ENCODE peak calls at places on chromosomes 3 and 15, in six cellular contexts. One of them, this sample, is unnamed.

GRCh38 chr3:67083277-67083676 is 85.2 kb downstream of the KBTBD8 start:
- DNase-seq in CD8-positive, alpha-beta memory T cell: no peak
- DNase-seq in DND-41: peak; percentile 76
- DNase-seq in lower lobe of right lung: no peak
- DNase-seq in mesenchymal stem cell: no peak
- DNase-seq in mucosa of descending colon: peak; percentile 4
- DNase-seq in this sample: peak; percentile 75

GRCh38 chr3:46662771-46663551 is 30.5 kb downstream of the ALS2CL start:
- DNase-seq in CD8-positive, alpha-beta memory T cell: no peak
- DNase-seq in DND-41: peak; percentile 2
- DNase-seq in lower lobe of right lung: peak; percentile 25
- DNase-seq in mesenchymal stem cell: peak; percentile 52
- DNase-seq in mucosa of descending colon: no peak
- DNase-seq in this sample: no peak

GRCh38 chr3:142897807-142898206 is 8.9 kb upstream of the PCOLCE2 start:
- DNase-seq in CD8-positive, alpha-beta memory T cell: no peak
- DNase-seq in DND-41: no peak
- DNase-seq in lower lobe of right lung: no peak
- DNase-seq in mesenchymal stem cell: no peak
- DNase-seq in mucosa of descending colon: no peak
- DNase-seq in this sample: no peak

GRCh38 chr15:32794973-32795372 is 77.2 kb downstream of the GREM1 start:
- DNase-seq in CD8-positive, alpha-beta memory T cell: no peak
- DNase-seq in DND-41: no peak
- DNase-seq in lower lobe of right lung: no peak
- DNase-seq in mesenchymal stem cell: no peak
- DNase-seq in mucosa of descending colon: no peak
- DNase-seq in this sample: no peak

GRCh38 chr15:99211926-99212325 is 37.5 kb downstream of the TTC23 start:
- DNase-seq in CD8-positive, alpha-beta memory T cell: no peak
- DNase-seq in DND-41: no peak
- DNase-seq in lower lobe of right lung: no peak
- DNase-seq in mesenchymal stem cell: peak; percentile 94
- DNase-seq in mucosa of descending colon: no peak
- DNase-seq in this sample: no peak

GRCh38 chr3:140942221-140943104 is 827 bp downstream of the SLC25A36 start:
- DNase-seq in CD8-positive, alpha-beta memory T cell: peak; percentile 17
- DNase-seq in DND-41: peak; percentile 49
- DNase-seq in lower lobe of right lung: peak; percentile 76
- DNase-seq in mesenchymal stem cell: peak; percentile 77
- DNase-seq in mucosa of descending colon: peak; percentile 66
- DNase-seq in this sample: peak; percentile 60

GRCh38 chr3:171967137-171967783 is 72.1 kb upstream of the FNDC3B start:
- DNase-seq in CD8-positive, alpha-beta memory T cell: no peak
- DNase-seq in DND-41: no peak
- DNase-seq in lower lobe of right lung: no peak
- DNase-seq in mesenchymal stem cell: peak; percentile 98
- DNase-seq in mucosa of descending colon: no peak
- DNase-seq in this sample: no peak

GRCh38 chr3:107064445-107065060 is 312.7 kb upstream of the CCDC54 start:
- DNase-seq in CD8-positive, alpha-beta memory T cell: peak; percentile 6
- DNase-seq in DND-41: peak; percentile 85
- DNase-seq in lower lobe of right lung: no peak
- DNase-seq in mesenchymal stem cell: peak; percentile 75
- DNase-seq in mucosa of descending colon: peak; percentile 77
- DNase-seq in this sample: peak; percentile 42

GRCh38 chr3:197554196-197554561 is 1.6 kb downstream of the BDH1 start:
- DNase-seq in CD8-positive, alpha-beta memory T cell: no peak
- DNase-seq in DND-41: no peak
- DNase-seq in lower lobe of right lung: no peak
- DNase-seq in mesenchymal stem cell: no peak
- DNase-seq in mucosa of descending colon: no peak
- DNase-seq in this sample: no peak

GRCh38 chr15:70251246-70251990 is 153.7 kb upstream of the TLE3 start:
- DNase-seq in CD8-positive, alpha-beta memory T cell: no peak
- DNase-seq in DND-41: no peak
- DNase-seq in lower lobe of right lung: no peak
- DNase-seq in mesenchymal stem cell: no peak
- DNase-seq in mucosa of descending colon: no peak
- DNase-seq in this sample: no peak

GRCh38 chr3:100216713-100217112 is 44.1 kb upstream of the TBC1D23 start:
- DNase-seq in CD8-positive, alpha-beta memory T cell: no peak
- DNase-seq in DND-41: no peak
- DNase-seq in lower lobe of right lung: no peak
- DNase-seq in mesenchymal stem cell: peak; percentile 37
- DNase-seq in mucosa of descending colon: no peak
- DNase-seq in this sample: no peak

GRCh38 chr3:144523396-144523795 is 551.8 kb downstream of the DIPK2A start:
- DNase-seq in CD8-positive, alpha-beta memory T cell: no peak
- DNase-seq in DND-41: no peak
- DNase-seq in lower lobe of right lung: no peak
- DNase-seq in mesenchymal stem cell: no peak
- DNase-seq in mucosa of descending colon: no peak
- DNase-seq in this sample: no peak

GRCh38 chr15:67176195-67176971 is 78.1 kb downstream of the AAGAB start:
- DNase-seq in CD8-positive, alpha-beta memory T cell: no peak
- DNase-seq in DND-41: no peak
- DNase-seq in lower lobe of right lung: peak; percentile 70
- DNase-seq in mesenchymal stem cell: peak; percentile 26
- DNase-seq in mucosa of descending colon: no peak
- DNase-seq in this sample: no peak

GRCh38 chr15:73969151-73969759 is 22.8 kb downstream of the STOML1 start:
- DNase-seq in CD8-positive, alpha-beta memory T cell: no peak
- DNase-seq in DND-41: no peak
- DNase-seq in lower lobe of right lung: no peak
- DNase-seq in mesenchymal stem cell: no peak
- DNase-seq in mucosa of descending colon: no peak
- DNase-seq in this sample: no peak

GRCh38 chr3:171385086-171385485 is 75.1 kb downstream of the TNIK start:
- DNase-seq in CD8-positive, alpha-beta memory T cell: no peak
- DNase-seq in DND-41: no peak
- DNase-seq in lower lobe of right lung: no peak
- DNase-seq in mesenchymal stem cell: no peak
- DNase-seq in mucosa of descending colon: no peak
- DNase-seq in this sample: no peak

GRCh38 chr3:127159547-127159946 is 33.4 kb upstream of the PRR23E start:
- DNase-seq in CD8-positive, alpha-beta memory T cell: no peak
- DNase-seq in DND-41: no peak
- DNase-seq in lower lobe of right lung: no peak
- DNase-seq in mesenchymal stem cell: no peak
- DNase-seq in mucosa of descending colon: no peak
- DNase-seq in this sample: no peak

GRCh38 chr15:90412356-90413194 is 24.5 kb downstream of the IQGAP1 start:
- DNase-seq in CD8-positive, alpha-beta memory T cell: no peak
- DNase-seq in DND-41: no peak
- DNase-seq in lower lobe of right lung: peak; percentile 63
- DNase-seq in mesenchymal stem cell: peak; percentile 89
- DNase-seq in mucosa of descending colon: peak; percentile 78
- DNase-seq in this sample: no peak

GRCh38 chr15:66778314-66778665 is 76.3 kb downstream of the SMAD6 start:
- DNase-seq in CD8-positive, alpha-beta memory T cell: no peak
- DNase-seq in DND-41: no peak
- DNase-seq in lower lobe of right lung: no peak
- DNase-seq in mesenchymal stem cell: no peak
- DNase-seq in mucosa of descending colon: no peak
- DNase-seq in this sample: no peak

GRCh38 chr3:146469206-146470017 is at the start of gene PLSCR2:
- DNase-seq in CD8-positive, alpha-beta memory T cell: peak; percentile 41
- DNase-seq in DND-41: no peak
- DNase-seq in lower lobe of right lung: peak; percentile 85
- DNase-seq in mesenchymal stem cell: no peak
- DNase-seq in mucosa of descending colon: peak; percentile 84
- DNase-seq in this sample: peak; percentile 56

GRCh38 chr15:64006642-64007041 is 39.6 kb downstream of the DAPK2 start:
- DNase-seq in CD8-positive, alpha-beta memory T cell: no peak
- DNase-seq in DND-41: no peak
- DNase-seq in lower lobe of right lung: no peak
- DNase-seq in mesenchymal stem cell: no peak
- DNase-seq in mucosa of descending colon: peak; percentile 60
- DNase-seq in this sample: no peak

GRCh38 chr3:53195602-53196574 is 34.9 kb downstream of the PRKCD start:
- DNase-seq in CD8-positive, alpha-beta memory T cell: peak; percentile 44
- DNase-seq in DND-41: peak; percentile 51
- DNase-seq in lower lobe of right lung: peak; percentile 75
- DNase-seq in mesenchymal stem cell: peak; percentile 46
- DNase-seq in mucosa of descending colon: peak; percentile 57
- DNase-seq in this sample: peak; percentile 59

GRCh38 chr3:158509891-158510290 is 61.1 kb upstream of the MLF1 start:
- DNase-seq in CD8-positive, alpha-beta memory T cell: no peak
- DNase-seq in DND-41: no peak
- DNase-seq in lower lobe of right lung: no peak
- DNase-seq in mesenchymal stem cell: no peak
- DNase-seq in mucosa of descending colon: no peak
- DNase-seq in this sample: no peak

GRCh38 chr3:126197343-126197742 is 17.0 kb upstream of the ALDH1L1 start:
- DNase-seq in CD8-positive, alpha-beta memory T cell: no peak
- DNase-seq in DND-41: no peak
- DNase-seq in lower lobe of right lung: no peak
- DNase-seq in mesenchymal stem cell: no peak
- DNase-seq in mucosa of descending colon: no peak
- DNase-seq in this sample: no peak

GRCh38 chr3:126054870-126055269 is 29.1 kb downstream of the SLC41A3 start:
- DNase-seq in CD8-positive, alpha-beta memory T cell: no peak
- DNase-seq in DND-41: no peak
- DNase-seq in lower lobe of right lung: no peak
- DNase-seq in mesenchymal stem cell: no peak
- DNase-seq in mucosa of descending colon: no peak
- DNase-seq in this sample: no peak

GRCh38 chr3:32493437-32494414 is 8.9 kb downstream of the CMTM6 start:
- DNase-seq in CD8-positive, alpha-beta memory T cell: no peak
- DNase-seq in DND-41: no peak
- DNase-seq in lower lobe of right lung: no peak
- DNase-seq in mesenchymal stem cell: peak; percentile 76
- DNase-seq in mucosa of descending colon: no peak
- DNase-seq in this sample: no peak

GRCh38 chr15:64282701-64283100 is 73.3 kb downstream of the CSNK1G1 start:
- DNase-seq in CD8-positive, alpha-beta memory T cell: no peak
- DNase-seq in DND-41: no peak
- DNase-seq in lower lobe of right lung: no peak
- DNase-seq in mesenchymal stem cell: no peak
- DNase-seq in mucosa of descending colon: no peak
- DNase-seq in this sample: no peak

GRCh38 chr3:44240061-44240460 is 1.6 kb upstream of the TOPAZ1 start:
- DNase-seq in CD8-positive, alpha-beta memory T cell: no peak
- DNase-seq in DND-41: no peak
- DNase-seq in lower lobe of right lung: no peak
- DNase-seq in mesenchymal stem cell: no peak
- DNase-seq in mucosa of descending colon: no peak
- DNase-seq in this sample: no peak

GRCh38 chr15:57592426-57592825 is 722 bp downstream of the MYZAP start:
- DNase-seq in CD8-positive, alpha-beta memory T cell: no peak
- DNase-seq in DND-41: no peak
- DNase-seq in lower lobe of right lung: no peak
- DNase-seq in mesenchymal stem cell: no peak
- DNase-seq in mucosa of descending colon: no peak
- DNase-seq in this sample: no peak

GRCh38 chr15:57589276-57590073 is 2.2 kb upstream of the MYZAP start:
- DNase-seq in CD8-positive, alpha-beta memory T cell: no peak
- DNase-seq in DND-41: no peak
- DNase-seq in lower lobe of right lung: no peak
- DNase-seq in mesenchymal stem cell: no peak
- DNase-seq in mucosa of descending colon: no peak
- DNase-seq in this sample: no peak

GRCh38 chr15:57592836-57593420 is 1.2 kb downstream of the MYZAP start:
- DNase-seq in CD8-positive, alpha-beta memory T cell: no peak
- DNase-seq in DND-41: no peak
- DNase-seq in lower lobe of right lung: no peak
- DNase-seq in mesenchymal stem cell: no peak
- DNase-seq in mucosa of descending colon: no peak
- DNase-seq in this sample: no peak

GRCh38 chr15:57591237-57591821 is 375 bp upstream of the MYZAP start:
- DNase-seq in CD8-positive, alpha-beta memory T cell: no peak
- DNase-seq in DND-41: no peak
- DNase-seq in lower lobe of right lung: no peak
- DNase-seq in mesenchymal stem cell: no peak
- DNase-seq in mucosa of descending colon: no peak
- DNase-seq in this sample: no peak

GRCh38 chr15:57591822-57592367 is at the start of gene MYZAP:
- DNase-seq in CD8-positive, alpha-beta memory T cell: no peak
- DNase-seq in DND-41: no peak
- DNase-seq in lower lobe of right lung: peak; percentile 75
- DNase-seq in mesenchymal stem cell: peak; percentile 4
- DNase-seq in mucosa of descending colon: peak; percentile 81
- DNase-seq in this sample: peak; percentile 50
- H3K4me3 ChIP-seq in CD8-positive, alpha-beta memory T cell: peak within 1 kb of the TSS; percentile 47
- H3K4me3 ChIP-seq in DND-41: no peak within 1 kb of the TSS
- H3K4me3 ChIP-seq in lower lobe of right lung: peak within 1 kb of the TSS; percentile 68
- H3K4me3 ChIP-seq in mesenchymal stem cell: peak within 1 kb of the TSS; percentile 70
- H3K4me3 ChIP-seq in mucosa of descending colon: peak within 1 kb of the TSS; percentile 27
- H3K4me3 ChIP-seq in this sample: peak within 1 kb of the TSS; percentile 50

GRCh38 chr3:184561329-184562145 is at the start of gene EPHB3:
- DNase-seq in CD8-positive, alpha-beta memory T cell: peak; percentile 79
- DNase-seq in DND-41: peak; percentile 54
- DNase-seq in lower lobe of right lung: peak; percentile 99
- DNase-seq in mesenchymal stem cell: peak; percentile 99
- DNase-seq in mucosa of descending colon: peak; percentile 100
- DNase-seq in this sample: peak; percentile 89
- H3K4me1 ChIP-seq in CD8-positive, alpha-beta memory T cell: peaks cover 48% of the 10 kb centered on the region
- H3K4me1 ChIP-seq in DND-41: no peaks in the 10 kb centered on the region
- H3K4me1 ChIP-seq in lower lobe of right lung: peaks cover 40% of the 10 kb centered on the region
- H3K4me1 ChIP-seq in mesenchymal stem cell: peaks cover 28% of the 10 kb centered on the region
- H3K4me1 ChIP-seq in mucosa of descending colon: peaks cover 42% of the 10 kb centered on the region
- H3K4me1 ChIP-seq in this sample: peaks cover 14% of the 10 kb centered on the region

DNA sequence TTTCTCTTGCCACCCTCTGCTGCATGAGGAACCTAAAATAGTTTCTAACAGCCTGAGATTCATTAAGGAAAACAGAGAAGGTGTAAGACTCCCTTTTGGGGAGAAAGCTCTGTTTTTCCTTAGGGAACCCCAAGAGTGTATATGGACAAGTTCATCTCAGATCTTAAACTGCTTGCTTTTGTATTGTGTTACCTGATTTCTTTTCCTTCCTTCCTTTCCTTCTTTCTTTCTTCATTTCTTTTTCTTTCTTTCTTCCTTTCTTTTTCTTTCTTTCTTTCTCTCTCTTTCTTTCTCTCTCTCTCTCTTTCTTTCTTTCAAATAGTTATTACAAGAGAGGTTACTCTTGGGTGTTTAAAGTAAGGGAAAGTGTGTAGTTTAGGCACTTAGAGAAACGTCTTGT is 5.3 kb upstream of the POC1A start:
- DNase-seq in CD8-positive, alpha-beta memory T cell: no peak
- DNase-seq in DND-41: no peak
- DNase-seq in lower lobe of right lung: no peak
- DNase-seq in mesenchymal stem cell: no peak
- DNase-seq in mucosa of descending colon: no peak
- DNase-seq in this sample: no peak
- H3K36me3 ChIP-seq in CD8-positive, alpha-beta memory T cell: no peaks in the 10 kb centered on the region
- H3K36me3 ChIP-seq in DND-41: no peaks in the 10 kb centered on the region
- H3K36me3 ChIP-seq in lower lobe of right lung: no peaks in the 10 kb centered on the region
- H3K36me3 ChIP-seq in mesenchymal stem cell: no peaks in the 10 kb centered on the region
- H3K36me3 ChIP-seq in mucosa of descending colon: no peaks in the 10 kb centered on the region
- H3K36me3 ChIP-seq in this sample: no peaks in the 10 kb centered on the region

DNA sequence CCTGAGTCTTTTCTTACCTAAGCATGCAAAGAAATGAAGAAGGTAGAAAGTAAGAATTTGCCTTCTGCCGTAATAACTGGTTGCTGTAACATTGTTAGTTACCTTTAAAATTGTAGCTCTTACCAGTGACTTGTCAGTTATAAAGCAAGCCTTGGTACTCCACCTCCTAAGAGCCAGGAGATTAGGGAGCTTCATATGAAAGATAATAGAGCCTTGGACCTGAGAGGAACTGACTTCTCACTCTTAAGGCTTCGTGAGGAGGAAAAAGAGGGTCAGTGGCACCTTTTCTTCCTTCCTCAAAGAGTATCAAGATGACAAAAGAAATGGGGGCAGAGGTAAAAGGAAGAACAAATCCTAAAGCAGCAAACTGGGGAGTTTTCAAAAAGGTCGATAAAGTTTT is 847.2 kb upstream of the ALCAM start:
- DNase-seq in CD8-positive, alpha-beta memory T cell: no peak
- DNase-seq in DND-41: no peak
- DNase-seq in lower lobe of right lung: no peak
- DNase-seq in mesenchymal stem cell: no peak
- DNase-seq in mucosa of descending colon: no peak
- DNase-seq in this sample: no peak
- H3K4me3 ChIP-seq in CD8-positive, alpha-beta memory T cell: no peak overlapping the region
- H3K4me3 ChIP-seq in DND-41: no peak overlapping the region
- H3K4me3 ChIP-seq in lower lobe of right lung: no peak overlapping the region
- H3K4me3 ChIP-seq in mesenchymal stem cell: no peak overlapping the region
- H3K4me3 ChIP-seq in mucosa of descending colon: no peak overlapping the region
- H3K4me3 ChIP-seq in this sample: no peak overlapping the region

This sample was measured in naive thymus-derived CD4-positive, alpha-beta T cell.